ENCODE peak calls at places on chromosome 5, in six cellular contexts. P is caudate nucleus; W is HuH-7; R is activated CD4-positive, alpha-beta T cell treated with anti-CD3 and anti-CD28 coated beads for 24 hours; L is RPMI7951; K is NCI-H1694 treated with DMSO at 0.1 percent for 48 hours. B is an unnamed sample.

GRCh38 chr5:45696206-45696836 is at the start of gene HCN1:
- DNase-seq in P (peak), W (peak), R (peak), L (peak), K (peak), B (peak)

GRCh38 chr5:42514759-42515158 is 91.5 kb downstream of the GHR start:
- DNase-seq in P (no peak), W (peak), R (no peak), L (no peak), K (no peak), B (no peak)

GRCh38 chr5:59873113-59873512 is 20.4 kb downstream of the PDE4D start:
- DNase-seq in P (no peak), W (no peak), R (no peak), L (peak), K (no peak), B (no peak)

GRCh38 chr5:115816226-115817042 is at the start of gene CDO1:
- DNase-seq in P (peak), W (peak), R (no peak), L (peak), K (no peak), B (peak)

GRCh38 chr5:141846031-141846430 is 32.2 kb downstream of the PCDH1 start:
- DNase-seq in P (peak), W (no peak), R (no peak), L (peak), K (peak), B (no peak)

GRCh38 chr5:125489146-125489545 is 742.7 kb upstream of the ZNF608 start:
- DNase-seq in P (no peak), W (no peak), R (no peak), L (no peak), K (no peak), B (no peak)

GRCh38 chr5:89133975-89134374 is 251.0 kb upstream of the MEF2C start:
- DNase-seq in P (no peak), W (no peak), R (no peak), L (no peak), K (no peak), B (no peak)

GRCh38 chr5:68369436-68370125 is 154.0 kb downstream of the PIK3R1 start:
- DNase-seq in P (no peak), W (no peak), R (no peak), L (no peak), K (no peak), B (no peak)

GRCh38 chr5:109619661-109620060 is 70.1 kb upstream of the MAN2A1 start:
- DNase-seq in P (peak), W (no peak), R (no peak), L (no peak), K (no peak), B (no peak)

GRCh38 chr5:140870221-140871201 is 1.8 kb downstream of the PCDHA11 start:
- DNase-seq in P (no peak), W (no peak), R (no peak), L (no peak), K (no peak), B (no peak)

GRCh38 chr5:93831449-93831848 is 90.0 kb upstream of the POU5F2 start:
- DNase-seq in P (no peak), W (no peak), R (no peak), L (peak), K (no peak), B (no peak)

GRCh38 chr5:81815318-81815717 is 64.4 kb upstream of the SSBP2 start:
- DNase-seq in P (no peak), W (no peak), R (no peak), L (no peak), K (no peak), B (no peak)

GRCh38 chr5:151038801-151039238 is 18.4 kb downstream of the GPX3 start:
- DNase-seq in P (peak), W (no peak), R (peak), L (peak), K (no peak), B (no peak)

GRCh38 chr5:169064093-169064492 is 236.8 kb downstream of the SLIT3 start:
- DNase-seq in P (no peak), W (no peak), R (no peak), L (peak), K (no peak), B (no peak)

GRCh38 chr5:53879708-53880356 is 319.4 kb downstream of the NDUFS4 start:
- DNase-seq in P (no peak), W (no peak), R (no peak), L (no peak), K (no peak), B (no peak)

GRCh38 chr5:43729846-43730478 is 127.0 kb downstream of the NNT start:
- DNase-seq in P (no peak), W (no peak), R (no peak), L (peak), K (peak), B (no peak)